ENCODE peak calls at places on chromosome 1, in nine cellular contexts. A, H, Y, B, M, Q, J, V and O are unnamed samples.

GRCh38 chr1:204992499-204992898 is 50.5 kb upstream of the CNTN2 start:
- DNase-seq in A (no peak), H (no peak), Y (no peak), B (no peak), M (no peak), Q (no peak), J (peak; percentile 19), V (no peak), O (no peak)

GRCh38 chr1:51266791-51267190 is 30.7 kb downstream of the RNF11 start:
- DNase-seq in A (no peak), H (no peak), Y (no peak), B (no peak), M (no peak), Q (no peak), J (no peak), V (no peak), O (no peak)

GRCh38 chr1:151325646-151326429 is 1.4 kb downstream of the PI4KB start:
- DNase-seq in A (peak; percentile 16), H (no peak), Y (no peak), B (no peak), M (no peak), Q (no peak), J (no peak), V (no peak), O (peak; percentile 26)

GRCh38 chr1:15501208-15502032 is 22.6 kb downstream of the CASP9 start:
- DNase-seq in A (peak; percentile 61), H (peak; percentile 25), Y (peak; percentile 51), B (peak; percentile 3), M (no peak), Q (peak; percentile 38), J (no peak), V (peak; percentile 30), O (peak; percentile 87)

GRCh38 chr1:102902045-102902444 is 206.3 kb downstream of the COL11A1 start:
- DNase-seq in A (no peak), H (no peak), Y (no peak), B (no peak), M (no peak), Q (no peak), J (no peak), V (no peak), O (no peak)

GRCh38 chr1:203547771-203548421 is 53.9 kb downstream of the OPTC start:
- DNase-seq in A (no peak), H (no peak), Y (no peak), B (no peak), M (no peak), Q (no peak), J (no peak), V (no peak), O (no peak)

GRCh38 chr1:201827321-201828281 is 1.4 kb upstream of the IPO9 start:
- DNase-seq in A (no peak), H (no peak), Y (no peak), B (no peak), M (no peak), Q (no peak), J (no peak), V (no peak), O (no peak)

GRCh38 chr1:169102567-169102966 is 3.9 kb upstream of the ATP1B1 start:
- DNase-seq in A (no peak), H (no peak), Y (no peak), B (no peak), M (no peak), Q (peak; percentile 73), J (no peak), V (no peak), O (no peak)

GRCh38 chr1:158095737-158096335 is 84.9 kb upstream of the CD1D start:
- DNase-seq in A (peak; percentile 57), H (peak; percentile 7), Y (no peak), B (no peak), M (no peak), Q (peak; percentile 50), J (no peak), V (no peak), O (peak; percentile 80)

GRCh38 chr1:118325545-118326225 is 140.7 kb upstream of the SPAG17 start:
- DNase-seq in A (no peak), H (no peak), Y (no peak), B (no peak), M (no peak), Q (no peak), J (no peak), V (no peak), O (no peak)

GRCh38 chr1:212359794-212360479 is 54.7 kb downstream of the PACC1 start:
- DNase-seq in A (no peak), H (no peak), Y (no peak), B (no peak), M (no peak), Q (no peak), J (no peak), V (no peak), O (no peak)

GRCh38 chr1:232034547-232034946 is 408.0 kb downstream of the DISC1 start:
- DNase-seq in A (no peak), H (no peak), Y (no peak), B (no peak), M (no peak), Q (no peak), J (no peak), V (no peak), O (no peak)

GRCh38 chr1:1320666-1321448 is 3.6 kb downstream of the INTS11 start:
- DNase-seq in A (no peak), H (no peak), Y (no peak), B (no peak), M (no peak), Q (no peak), J (no peak), V (no peak), O (no peak)

GRCh38 chr1:24961961-24962861 is 32.1 kb upstream of the RUNX3 start:
- DNase-seq in A (no peak), H (no peak), Y (no peak), B (no peak), M (no peak), Q (no peak), J (no peak), V (no peak), O (no peak)